ENCODE peak calls at places on chromosomes 13 and 19, in seven cellular contexts. P is activated naive CD4-positive, alpha-beta T cell treated with anti-CD3 and anti-CD28 coated beads for 36 hours; U is heart right ventricle; W is ovary; B is HTR-8/SVneo; M is AG09319; H is activated naive CD8-positive, alpha-beta T cell treated with anti-CD3 and anti-CD28 coated beads for 36 hours. K is an unnamed sample.

GRCh38 chr19:1262687-1263123 is 6.4 kb upstream of the CIRBP start:
- DNase-seq in W (peak; percentile 42), H (no peak), M (no peak), P (no peak), U (peak; percentile 15), B (no peak), K (no peak)

GRCh38 chr13:101829484-101829883 is 377.0 kb downstream of the ITGBL1 start:
- DNase-seq in H (no peak), M (no peak), U (no peak), B (no peak), P (no peak), W (no peak), K (no peak)

GRCh38 chr13:114019367-114019766 is 45.5 kb upstream of the C13orf46 start:
- DNase-seq in P (peak; percentile 44), M (no peak), U (no peak), B (no peak), H (peak; percentile 49), W (no peak), K (no peak)

GRCh38 chr19:21947775-21948174 is 63.0 kb downstream of the ZNF208 start:
- DNase-seq in U (no peak), P (peak; percentile 11), H (no peak), M (no peak), W (no peak), B (no peak), K (no peak)

GRCh38 chr13:108195861-108196260 is 19.5 kb downstream of the LIG4 start:
- DNase-seq in W (no peak), M (no peak), U (no peak), P (no peak), B (no peak), H (no peak), K (no peak)

GRCh38 chr19:55519461-55520311 is 17.2 kb downstream of the SBK2 start:
- DNase-seq in H (no peak), P (no peak), W (no peak), U (no peak), M (peak; percentile 19), B (no peak), K (peak; percentile 68)

GRCh38 chr19:16018801-16019551 is 57.3 kb upstream of the TPM4 start:
- DNase-seq in H (no peak), B (no peak), M (no peak), W (no peak), P (no peak), U (no peak), K (no peak)

GRCh38 chr13:108560092-108560491 is 69.3 kb upstream of the MYO16 start:
- DNase-seq in P (no peak), W (no peak), M (no peak), U (no peak), B (no peak), H (no peak), K (no peak)

GRCh38 chr19:6779204-6779603 is 6.7 kb downstream of the VAV1 start:
- DNase-seq in W (no peak), M (no peak), P (peak; percentile 32), H (no peak), U (no peak), B (no peak), K (no peak)

GRCh38 chr13:50589651-50590054 is 253.8 kb downstream of the DLEU7 start:
- DNase-seq in B (peak; percentile 32), P (no peak), M (no peak), U (no peak), H (no peak), W (no peak), K (peak; percentile 77)

K was measured in foreskin keratinocyte.